ENCODE peak calls at places on chromosomes 6 and 20, in nine cellular contexts. B, P, C, W, Z, J, G, M and R are unnamed samples. For H3K4me1, the result is how much of the 10 kb centered on the place peaks cover.

GRCh38 chr6:116388924-116389323 is 18.2 kb downstream of the DSE start:
- DNase-seq in B (no peak), P (no peak), C (no peak), W (no peak), Z (no peak), J (no peak), G (no peak), M (no peak), R (no peak)

GRCh38 chr20:2706688-2707352 is 14.2 kb downstream of the EBF4 start:
- DNase-seq in B (no peak), P (no peak), C (no peak), W (no peak), Z (no peak), J (no peak), G (no peak), M (no peak), R (no peak)

GRCh38 chr6:36735110-36735971 is 37.7 kb downstream of the RAB44 start:
- DNase-seq in B (peak), P (peak), C (peak), W (peak), Z (no peak), J (no peak), G (peak), M (peak), R (peak)

GRCh38 chr6:1390805-1391511 is 1.6 kb downstream of the FOXF2 start:
- DNase-seq in B (peak), P (no peak), C (no peak), W (no peak), Z (no peak), J (no peak), G (no peak), M (no peak), R (peak)

GRCh38 chr6:170178561-170179477 is 112.1 kb downstream of the DLL1 start:
- DNase-seq in B (peak), P (no peak), C (no peak), W (no peak), Z (no peak), J (peak), G (peak), M (peak), R (no peak)

GRCh38 chr6:120405947-120406346 is 928.3 kb downstream of the TBC1D32 start:
- DNase-seq in B (no peak), P (no peak), C (no peak), W (no peak), Z (no peak), J (no peak), G (no peak), M (peak), R (peak)

GRCh38 chr6:5179917-5180316 is 80.8 kb downstream of the LYRM4 start:
- DNase-seq in B (no peak), P (no peak), C (no peak), W (no peak), Z (no peak), J (no peak), G (no peak), M (peak), R (no peak)

GRCh38 chr20:16583444-16583843 is 10.2 kb upstream of the KIF16B start:
- DNase-seq in B (peak), P (no peak), C (no peak), W (no peak), Z (no peak), J (no peak), G (no peak), M (no peak), R (no peak)

GRCh38 chr20:4011226-4011975 is 4.0 kb downstream of the RNF24 start:
- DNase-seq in B (no peak), P (no peak), C (no peak), W (no peak), Z (peak), J (no peak), G (no peak), M (no peak), R (no peak)

GRCh38 chr6:41268478-41268877 is 18.0 kb downstream of the TREM1 start:
- DNase-seq in B (no peak), P (no peak), C (no peak), W (no peak), Z (no peak), J (no peak), G (no peak), M (no peak), R (no peak)

GRCh38 chr6:167551634-167552630 is 227.0 kb downstream of the TTLL2 start:
- DNase-seq in B (no peak), P (no peak), C (no peak), W (no peak), Z (no peak), J (no peak), G (no peak), M (no peak), R (no peak)

GRCh38 chr6:160691617-160692016 is 10.4 kb upstream of the PLG start:
- DNase-seq in B (no peak), P (no peak), C (no peak), W (no peak), Z (no peak), J (no peak), G (no peak), M (no peak), R (no peak)

GRCh38 chr20:49889943-49890650 is 25.2 kb downstream of the SPATA2 start:
- DNase-seq in B (no peak), P (no peak), C (no peak), W (peak), Z (no peak), J (no peak), G (peak), M (peak), R (no peak)

GRCh38 chr20:38473353-38473795 is 731 bp downstream of the RALGAPB start:
- DNase-seq in B (peak), P (peak), C (peak), W (no peak), Z (peak), J (no peak), G (peak), M (peak), R (peak)

GRCh38 chr20:57947421-57948176 is 237.8 kb upstream of the PMEPA1 start:
- DNase-seq in B (peak), P (no peak), C (peak), W (no peak), Z (no peak), J (no peak), G (no peak), M (no peak), R (no peak)

GRCh38 chr20:9214676-9215075 is 145.8 kb downstream of the PLCB4 start:
- DNase-seq in B (peak), P (peak), C (no peak), W (no peak), Z (no peak), J (no peak), G (no peak), M (no peak), R (no peak)

GRCh38 chr6:155486795-155487294 is 31.2 kb upstream of the NOX3 start:
- DNase-seq in B (no peak), P (peak), C (no peak), W (no peak), Z (no peak), J (no peak), G (no peak), M (no peak), R (no peak)

GRCh38 chr6:168124921-168125320 is 45.9 kb upstream of the FRMD1 start:
- DNase-seq in B (no peak), P (no peak), C (no peak), W (peak), Z (no peak), J (no peak), G (no peak), M (no peak), R (no peak)

GRCh38 chr6:135870722-135871121 is 19.2 kb downstream of the PDE7B start:
- DNase-seq in B (peak), P (no peak), C (no peak), W (no peak), Z (no peak), J (no peak), G (no peak), M (peak), R (no peak)

GRCh38 chr6:53199156-53199555 is 50.5 kb upstream of the GCM1 start:
- DNase-seq in B (no peak), P (no peak), C (no peak), W (no peak), Z (peak), J (no peak), G (no peak), M (no peak), R (no peak)

GRCh38 chr6:107458687-107459282 is 579 bp downstream of the PDSS2 start:
- DNase-seq in B (peak), P (peak), C (no peak), W (no peak), Z (peak), J (no peak), G (no peak), M (peak), R (peak)

GRCh38 chr6:28867078-28867414 is 56.7 kb downstream of the TRIM27 start:
- DNase-seq in B (peak), P (peak), C (no peak), W (no peak), Z (no peak), J (peak), G (no peak), M (no peak), R (no peak)

GRCh38 chr6:74597266-74597665 is 608.6 kb downstream of the COL12A1 start:
- DNase-seq in B (peak), P (no peak), C (no peak), W (no peak), Z (no peak), J (no peak), G (no peak), M (peak), R (no peak)

GRCh38 chr20:48405909-48406308 is 421.9 kb downstream of the PREX1 start:
- DNase-seq in B (peak), P (no peak), C (peak), W (no peak), Z (no peak), J (peak), G (no peak), M (no peak), R (peak)

DNA sequence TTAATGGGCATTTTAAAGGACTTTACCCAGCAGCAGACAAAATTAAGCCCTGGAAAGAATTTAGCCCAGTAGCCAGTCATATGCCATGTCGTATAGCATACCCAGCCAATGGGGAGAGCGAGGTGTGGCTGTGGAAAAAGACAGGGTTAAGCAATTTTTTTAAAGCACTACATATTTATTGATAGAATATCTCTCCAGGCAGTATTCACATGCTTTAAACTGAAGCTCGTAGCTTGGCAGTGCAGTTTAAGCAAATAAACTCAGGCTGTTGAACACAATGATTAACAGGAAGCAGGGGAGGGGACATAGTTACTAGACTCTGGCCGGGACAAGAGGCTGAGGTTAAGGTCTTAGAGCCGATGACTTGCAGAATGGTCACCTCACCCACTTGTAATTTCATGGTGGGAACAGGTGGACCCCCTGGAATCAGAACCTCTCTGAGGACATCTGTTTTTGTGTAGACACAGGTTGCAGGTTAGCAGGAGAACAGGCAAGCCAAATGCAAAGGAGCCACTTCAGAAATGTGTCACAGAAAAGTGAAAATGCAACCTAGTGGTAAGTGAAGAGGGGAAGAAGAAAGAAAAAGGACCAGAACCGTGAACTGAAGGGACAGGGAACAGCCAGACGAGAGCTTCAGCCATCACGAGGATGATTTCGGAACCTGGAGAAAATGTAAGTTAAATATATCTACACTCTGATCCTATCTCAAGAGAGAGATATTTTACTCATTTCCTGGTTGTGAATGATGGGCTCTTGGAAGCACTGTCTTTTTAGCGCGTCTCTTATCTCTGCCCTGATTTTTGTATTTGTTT is 7.2 kb downstream of the GCNT2 start:
- DNase-seq in B (no peak), P (peak), C (no peak), W (no peak), Z (peak), J (no peak), G (peak), M (peak), R (peak)
- H3K4me3 ChIP-seq in B (no peak), P (peak), C (peak), W (peak), Z (peak), J (peak), G (peak), M (peak), R (no peak)

GRCh38 chr6:14707971-14708465 is 537.9 kb upstream of the JARID2 start:
- DNase-seq in B (no peak), P (no peak), C (no peak), W (no peak), Z (no peak), J (no peak), G (no peak), M (no peak), R (no peak)
- H3K4me1 ChIP-seq in B (half or more), P (under half), C (under half), W (under half), Z (under half), J (under half), G (under half), M (half or more), R (under half)

DNA sequence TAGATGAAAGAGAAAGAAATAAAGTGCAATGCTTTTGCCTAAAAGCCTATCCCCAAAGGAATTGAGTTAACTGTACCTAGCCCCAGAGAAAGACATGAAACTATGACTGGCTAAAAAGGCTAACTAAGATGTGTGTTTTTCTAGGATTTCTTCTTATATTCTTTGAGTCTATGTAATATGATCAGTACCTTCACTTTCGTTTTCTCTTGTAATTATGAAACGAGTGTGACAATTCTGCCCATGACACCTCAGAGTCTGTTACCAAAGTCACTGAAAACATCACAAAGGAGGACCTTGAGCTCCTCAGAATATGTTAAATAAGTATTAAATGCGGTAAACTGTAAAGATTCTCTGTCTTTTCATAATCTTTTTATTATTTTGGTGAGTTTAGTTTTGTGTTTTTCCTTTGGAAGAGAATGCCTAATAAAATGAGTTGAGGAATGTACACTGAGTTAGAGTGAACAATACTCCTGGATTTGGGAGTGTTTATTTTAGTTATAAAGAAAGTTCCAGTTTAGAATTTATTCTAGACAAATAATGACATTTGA is 141.3 kb downstream of the FUT9 start:
- DNase-seq in B (no peak), P (no peak), C (no peak), W (no peak), Z (no peak), J (no peak), G (no peak), M (no peak), R (no peak)
- H3K4me3 ChIP-seq in B (no peak), P (no peak), C (no peak), W (no peak), Z (no peak), J (no peak), G (no peak), M (peak), R (no peak)

GRCh38 chr20:63950701-63951397 is 5.4 kb downstream of the UCKL1 start:
- DNase-seq in B (no peak), P (no peak), C (no peak), W (no peak), Z (no peak), J (no peak), G (no peak), M (no peak), R (no peak)

GRCh38 chr20:63952210-63952535 is 4.0 kb downstream of the UCKL1 start:
- DNase-seq in B (no peak), P (no peak), C (no peak), W (no peak), Z (no peak), J (no peak), G (no peak), M (no peak), R (no peak)

GRCh38 chr20:63951398-63952209 is 4.6 kb downstream of the UCKL1 start:
- DNase-seq in B (no peak), P (no peak), C (peak), W (no peak), Z (no peak), J (no peak), G (no peak), M (no peak), R (no peak)

GRCh38 chr20:63953764-63954429 is 2.3 kb downstream of the UCKL1 start:
- DNase-seq in B (peak), P (no peak), C (no peak), W (no peak), Z (no peak), J (no peak), G (no peak), M (no peak), R (no peak)

DNA sequence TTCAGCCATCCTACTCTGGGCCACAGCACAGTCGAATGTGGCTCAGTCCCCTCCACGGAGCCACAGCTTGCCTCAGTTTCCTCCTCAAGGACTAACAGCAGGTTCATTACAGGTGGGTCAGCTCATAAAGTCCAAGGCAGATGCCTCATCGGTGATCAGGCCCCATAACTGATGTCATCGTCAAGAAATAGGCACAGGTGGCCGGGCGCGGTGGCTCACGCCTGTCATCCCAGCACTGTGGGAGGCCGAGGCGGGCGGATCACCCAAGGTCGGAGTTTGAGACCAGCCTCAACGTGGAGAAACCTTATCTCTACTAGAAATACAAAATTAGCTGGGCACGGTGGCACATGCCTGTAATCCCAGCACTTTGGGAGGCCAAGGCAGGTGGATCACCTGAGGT is 3.4 kb downstream of the UCKL1 start:
- DNase-seq in B (no peak), P (no peak), C (no peak), W (no peak), Z (no peak), J (no peak), G (no peak), M (no peak), R (no peak)
- H3K4me1 ChIP-seq in B (under half), P (under half), C (half or more), W (under half), Z (under half), J (half or more), G (half or more), M (under half), R (under half)

GRCh38 chr20:35734777-35735649 is 7.0 kb downstream of the RBM39 start:
- DNase-seq in B (no peak), P (no peak), C (no peak), W (no peak), Z (no peak), J (no peak), G (no peak), M (no peak), R (no peak)
- H3K4me3 ChIP-seq in B (peak), P (no peak), C (no peak), W (no peak), Z (no peak), J (no peak), G (no peak), M (no peak), R (no peak)

DNA sequence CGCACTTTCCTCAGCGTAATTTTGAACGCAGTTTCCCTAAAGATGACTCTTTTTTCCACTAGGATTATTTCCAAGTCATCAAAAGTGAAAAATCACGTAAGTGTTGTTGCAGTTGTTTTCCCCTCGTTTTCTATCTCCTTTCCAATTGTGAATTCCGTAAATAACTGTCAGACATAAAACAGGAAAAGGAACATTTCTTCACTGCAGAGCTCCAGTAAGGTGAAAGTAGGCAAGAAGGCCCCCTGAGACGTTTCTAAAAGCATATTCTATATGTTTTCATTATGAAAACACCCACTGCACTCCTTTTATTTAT is 17.7 kb downstream of the HIVEP2 start:
- DNase-seq in B (no peak), P (no peak), C (no peak), W (no peak), Z (no peak), J (no peak), G (no peak), M (no peak), R (no peak)
- H3K4me1 ChIP-seq in B (half or more), P (under half), C (under half), W (under half), Z (half or more), J (under half), G (under half), M (under half), R (under half)

DNA sequence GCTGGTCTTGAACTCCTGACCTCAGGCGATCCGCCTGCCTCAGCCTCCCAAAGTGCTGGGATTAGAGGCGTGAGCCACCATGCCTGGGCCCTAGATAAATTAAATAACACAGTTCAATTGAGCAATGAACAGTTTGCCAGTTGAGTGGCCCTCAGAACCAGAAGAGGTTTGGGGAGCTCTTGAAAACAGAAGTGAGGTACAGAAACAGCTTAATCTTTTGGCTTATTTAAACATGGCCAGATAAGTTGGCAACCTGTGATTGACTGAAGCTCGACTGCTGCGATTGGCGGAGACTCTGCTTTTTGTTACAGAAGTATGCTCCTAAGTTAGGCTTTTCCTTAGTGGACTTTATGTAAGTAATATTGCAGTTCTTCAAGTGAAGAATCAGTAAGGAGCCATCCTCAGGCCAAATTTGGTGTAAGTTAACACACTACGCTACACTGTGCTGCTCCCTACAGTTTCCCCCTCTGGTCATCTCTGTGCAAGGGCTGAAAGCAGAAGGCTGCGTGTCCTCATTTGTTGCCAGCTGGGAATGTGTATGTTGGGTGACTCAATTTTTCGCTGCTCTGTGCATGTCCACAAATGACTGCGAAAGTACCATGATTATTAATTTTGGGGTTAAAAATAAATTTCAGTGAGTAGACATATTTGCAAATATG is 9.8 kb downstream of the XRN2 start:
- DNase-seq in B (no peak), P (no peak), C (no peak), W (no peak), Z (no peak), J (no peak), G (no peak), M (no peak), R (no peak)
- H3K4me3 ChIP-seq in B (no peak), P (no peak), C (no peak), W (no peak), Z (no peak), J (no peak), G (no peak), M (no peak), R (no peak)